ENCODE peak calls at places on chromosome 17, in four cellular contexts. G is GM23248, A is HCT116, Y is neural progenitor cell. O is an unnamed sample.

GRCh38 chr17:50689956-50690886 is 17.5 kb downstream of the ANKRD40 start:
- DNase-seq in G (no peak), A (no peak), Y (peak; percentile 96), O (no peak)

GRCh38 chr17:64173646-64174045 is 43.7 kb upstream of the ERN1 start:
- DNase-seq in G (no peak), A (no peak), Y (no peak), O (no peak)

GRCh38 chr17:69358688-69359596 is 32.0 kb upstream of the ABCA5 start:
- DNase-seq in G (no peak), A (peak; percentile 26), Y (peak; percentile 61), O (peak; percentile 34)

GRCh38 chr17:68613739-68614298 is 12.7 kb upstream of the FAM20A start:
- DNase-seq in G (peak; percentile 74), A (peak; percentile 62), Y (peak; percentile 83), O (peak; percentile 49)

GRCh38 chr17:31321971-31322370 is 549 bp upstream of the EVI2A start:
- DNase-seq in G (no peak), A (no peak), Y (no peak), O (no peak)

GRCh38 chr17:8885968-8886674 is 18.6 kb upstream of the PIK3R6 start:
- DNase-seq in G (no peak), A (peak; percentile 76), Y (no peak), O (no peak)

GRCh38 chr17:55264273-55264639 is 504 bp upstream of the HLF start:
- DNase-seq in G (no peak), A (no peak), Y (peak; percentile 40), O (no peak)

GRCh38 chr17:62898239-62898864 is 67.7 kb upstream of the TANC2 start:
- DNase-seq in G (peak; percentile 72), A (no peak), Y (no peak), O (peak; percentile 35)

GRCh38 chr17:75632863-75633483 is at the start of gene SMIM5:
- DNase-seq in G (peak; percentile 93), A (peak; percentile 63), Y (peak; percentile 91), O (peak; percentile 92)

GRCh38 chr17:79836952-79837887 is 2.0 kb downstream of the CBX4 start:
- DNase-seq in G (peak; percentile 79), A (peak; percentile 62), Y (peak; percentile 63), O (peak; percentile 89)

GRCh38 chr17:7794063-7794663 is 39.9 kb upstream of the KDM6B start:
- DNase-seq in G (no peak), A (no peak), Y (no peak), O (no peak)

GRCh38 chr17:37092041-37092440 is 143.3 kb downstream of the AATF start:
- DNase-seq in G (no peak), A (no peak), Y (no peak), O (peak; percentile 63)

GRCh38 chr17:48510761-48511604 is 19.8 kb downstream of the HOXB1 start:
- DNase-seq in G (peak; percentile 80), A (no peak), Y (no peak), O (no peak)

GRCh38 chr17:48514483-48514876 is 16.3 kb downstream of the HOXB1 start:
- DNase-seq in G (no peak), A (no peak), Y (no peak), O (no peak)

GRCh38 chr17:48510381-48510760 is 20.4 kb downstream of the HOXB1 start:
- DNase-seq in G (no peak), A (no peak), Y (no peak), O (no peak)

GRCh38 chr17:48513653-48514482 is 16.9 kb downstream of the HOXB1 start:
- DNase-seq in G (no peak), A (no peak), Y (no peak), O (no peak)

DNA sequence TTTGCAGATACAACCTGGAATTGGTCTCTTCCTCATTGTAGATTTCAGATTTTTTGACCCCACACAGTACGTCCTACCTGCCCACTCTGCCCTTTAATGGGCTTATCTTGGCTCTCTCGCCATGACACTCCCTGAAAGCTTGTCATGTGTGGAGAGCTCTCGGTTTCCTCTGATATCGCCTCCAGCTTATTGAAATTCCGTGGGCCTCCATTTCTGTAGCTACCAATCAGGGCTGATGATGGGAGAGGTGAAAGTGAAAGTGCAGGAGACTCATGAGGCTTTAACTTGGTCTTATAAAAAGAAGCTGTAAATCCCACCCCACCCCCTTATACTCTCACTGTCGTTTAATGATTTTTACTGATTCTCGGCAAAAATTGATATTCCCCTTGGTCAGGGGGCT is 17.7 kb downstream of the HOXB1 start:
- DNase-seq in G (no peak), A (no peak), Y (no peak), O (no peak)
- H3K4me2 ChIP-seq in G (no peak overlapping the region), A (no peak overlapping the region), Y (no peak overlapping the region), O (peak overlapping the region; percentile 41)

GRCh38 chr17:27551701-27552466 is 79.1 kb upstream of the LGALS9 start:
- DNase-seq in G (peak; percentile 35), A (peak; percentile 75), Y (no peak), O (peak; percentile 79)

GRCh38 chr17:27549251-27549919 is 81.6 kb upstream of the LGALS9 start:
- DNase-seq in G (no peak), A (no peak), Y (no peak), O (no peak)

GRCh38 chr17:27550291-27550930 is 80.6 kb upstream of the LGALS9 start:
- DNase-seq in G (no peak), A (no peak), Y (no peak), O (no peak)

GRCh38 chr17:27552467-27552779 is 78.6 kb upstream of the LGALS9 start:
- DNase-seq in G (peak; percentile 79), A (peak; percentile 56), Y (no peak), O (peak; percentile 66)

GRCh38 chr17:27550974-27551505 is 79.9 kb upstream of the LGALS9 start:
- DNase-seq in G (no peak), A (no peak), Y (no peak), O (no peak)
- TF ChIP-seq EZH2phosphoT487 in G (no peak), A (no peak), Y (no peak), O (no peak)

GRCh38 chr17:34391241-34391640 is 28.2 kb upstream of the CCL1 start:
- DNase-seq in G (no peak), A (no peak), Y (no peak), O (no peak)
- H3K4me2 ChIP-seq in G (no peak overlapping the region), A (no peak overlapping the region), Y (no peak overlapping the region), O (no peak overlapping the region)

GRCh38 chr17:57954421-57955182 is 610 bp downstream of the CUEDC1 start:
- DNase-seq in G (peak; percentile 84), A (no peak), Y (peak; percentile 78), O (peak; percentile 70)

GRCh38 chr17:57957120-57957850 is 2.1 kb upstream of the CUEDC1 start:
- DNase-seq in G (no peak), A (no peak), Y (no peak), O (peak; percentile 2)

GRCh38 chr17:57956311-57957119 is 1.3 kb upstream of the CUEDC1 start:
- DNase-seq in G (no peak), A (no peak), Y (no peak), O (no peak)

GRCh38 chr17:57953703-57954420 is 1.4 kb downstream of the CUEDC1 start:
- DNase-seq in G (no peak), A (no peak), Y (no peak), O (no peak)

DNA sequence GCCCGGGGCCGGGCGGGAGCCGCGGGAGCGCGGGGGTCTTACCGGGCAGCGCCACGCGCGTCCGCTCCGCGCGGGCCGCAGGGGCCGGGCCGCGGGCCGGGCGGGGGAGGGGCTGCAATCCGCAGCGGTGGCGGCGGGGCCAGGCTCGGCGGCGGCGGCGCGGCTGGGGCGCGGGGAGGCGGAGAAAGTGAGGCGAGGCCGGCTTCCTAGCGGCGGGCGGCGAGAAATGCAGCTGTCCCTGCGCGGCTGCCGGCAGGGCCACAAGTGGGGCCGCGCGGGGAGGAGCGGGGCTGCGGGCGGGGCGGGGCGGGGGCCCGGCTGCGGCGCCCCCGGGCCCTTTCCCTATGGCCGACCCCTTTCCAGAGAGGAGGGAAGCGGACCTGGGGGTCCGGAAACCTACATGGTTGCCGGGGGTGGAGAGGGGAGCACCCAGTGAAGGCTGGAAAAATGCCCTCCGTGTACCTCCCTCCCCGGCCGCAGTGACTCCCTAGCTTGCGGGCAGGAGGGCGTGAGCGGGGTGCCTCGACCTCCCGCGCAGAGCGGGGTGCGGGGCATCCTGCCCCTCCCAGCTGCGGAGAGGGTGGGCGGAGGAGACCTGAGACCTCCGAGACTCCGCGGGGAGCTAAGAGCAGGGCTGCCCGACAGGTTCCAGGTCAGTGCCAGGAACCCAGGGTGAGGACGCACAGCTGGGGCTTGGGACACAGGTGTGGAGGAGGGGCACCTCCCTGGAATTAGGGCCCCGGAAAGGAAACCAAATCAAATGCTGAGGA is at the start of gene CUEDC1:
- DNase-seq in G (peak; percentile 88), A (no peak), Y (peak; percentile 86), O (peak; percentile 91)
- TF ChIP-seq EZH2phosphoT487 in G (no peak), A (no peak), Y (no peak), O (no peak)

GRCh38 chr17:77439382-77440013 is 298.7 kb downstream of the SEC14L1 start:
- DNase-seq in G (peak; percentile 38), A (no peak), Y (no peak), O (peak; percentile 68)
- H3K4me2 ChIP-seq in G (no peak overlapping the region), A (no peak overlapping the region), Y (no peak overlapping the region), O (peak overlapping the region; percentile 63)

GRCh38 chr17:43851744-43852143 is 4.8 kb downstream of the CD300LG start:
- DNase-seq in G (no peak), A (no peak), Y (no peak), O (no peak)
- TF ChIP-seq EZH2phosphoT487 in G (no peak), A (no peak), Y (no peak), O (no peak)

DNA sequence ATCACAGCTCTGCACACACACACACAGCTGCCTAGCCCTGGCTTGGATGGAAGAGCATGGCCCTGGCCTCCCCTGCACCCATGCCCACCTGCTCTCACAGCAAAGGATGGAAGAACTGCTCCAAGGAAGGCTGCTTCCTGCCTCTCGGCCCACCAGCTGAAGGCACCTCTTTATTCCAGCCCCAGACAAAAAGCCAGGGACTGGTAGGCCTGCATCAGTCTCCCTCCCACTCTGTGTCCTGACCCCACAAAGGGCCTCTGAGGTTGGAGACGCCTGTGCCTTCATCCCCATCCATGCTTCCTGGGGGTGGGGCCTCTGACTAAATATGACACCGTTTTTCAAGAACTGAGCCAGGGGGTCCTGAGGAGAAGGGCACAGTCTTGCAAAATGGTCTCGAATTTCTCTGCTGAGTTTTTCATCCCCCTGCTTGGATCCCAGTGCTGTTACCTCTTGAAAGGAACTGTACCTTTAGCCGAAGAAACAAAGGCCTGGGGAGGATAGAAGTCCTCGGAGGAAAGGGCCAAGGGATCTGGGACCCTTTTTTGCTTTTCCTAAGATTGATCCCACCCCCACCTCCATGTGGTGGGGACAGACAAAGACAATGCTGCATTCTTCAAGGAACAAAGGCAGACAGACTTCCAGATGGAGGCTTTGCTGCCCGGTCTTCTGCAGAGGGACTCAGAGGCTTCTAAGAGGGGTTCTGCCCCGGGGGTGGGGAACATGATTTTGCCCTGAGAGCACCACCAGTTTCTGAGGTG is 5.2 kb downstream of the C17orf50 start:
- DNase-seq in G (no peak), A (no peak), Y (peak; percentile 32), O (no peak)
- H3K4me2 ChIP-seq in G (no peak overlapping the region), A (no peak overlapping the region), Y (peak overlapping the region; percentile 32), O (no peak overlapping the region)

GRCh38 chr17:59165933-59166342 is 10.4 kb downstream of the PRR11 start:
- DNase-seq in G (peak; percentile 52), A (peak; percentile 49), Y (peak; percentile 91), O (peak; percentile 70)
- TF ChIP-seq EZH2phosphoT487 in G (no peak), A (no peak), Y (no peak), O (no peak)

O was measured in hepatocyte.